ENCODE peak calls at places on chromosomes 12 and 14, in six cellular contexts. One of them, this sample, is unnamed.

GRCh38 chr12:19140381-19141236 is 11.1 kb downstream of the PLEKHA5 start:
- DNase-seq in K562: no peak
- DNase-seq in GM12878: no peak
- DNase-seq in HCT116: no peak
- DNase-seq in H1: no peak
- DNase-seq in HepG2: no peak
- DNase-seq in this sample: no peak

GRCh38 chr14:35302211-35302528 is 10.0 kb downstream of the PSMA6 start:
- DNase-seq in K562: no peak
- DNase-seq in GM12878: no peak
- DNase-seq in HCT116: no peak
- DNase-seq in H1: no peak
- DNase-seq in HepG2: no peak
- DNase-seq in this sample: no peak

GRCh38 chr12:116687888-116688287 is 50.0 kb downstream of the SPRING1 start:
- DNase-seq in K562: peak
- DNase-seq in GM12878: no peak
- DNase-seq in HCT116: peak
- DNase-seq in H1: peak
- DNase-seq in HepG2: peak
- DNase-seq in this sample: peak

GRCh38 chr12:132289356-132290202 is 39.8 kb downstream of the GALNT9 start:
- DNase-seq in K562: no peak
- DNase-seq in GM12878: no peak
- DNase-seq in HCT116: no peak
- DNase-seq in H1: no peak
- DNase-seq in HepG2: no peak
- DNase-seq in this sample: no peak

GRCh38 chr14:63492391-63492790 is 50.8 kb downstream of the PPP2R5E start:
- DNase-seq in K562: no peak
- DNase-seq in GM12878: no peak
- DNase-seq in HCT116: no peak
- DNase-seq in H1: no peak
- DNase-seq in HepG2: no peak
- DNase-seq in this sample: no peak

GRCh38 chr14:41449057-41449456 is 157.6 kb upstream of the LRFN5 start:
- DNase-seq in K562: no peak
- DNase-seq in GM12878: no peak
- DNase-seq in HCT116: no peak
- DNase-seq in H1: no peak
- DNase-seq in HepG2: no peak
- DNase-seq in this sample: no peak

GRCh38 chr12:90909069-90909676 is 45.8 kb downstream of the CCER1 start:
- DNase-seq in K562: no peak
- DNase-seq in GM12878: no peak
- DNase-seq in HCT116: peak
- DNase-seq in H1: no peak
- DNase-seq in HepG2: peak
- DNase-seq in this sample: peak

GRCh38 chr12:21054334-21054733 is 76.7 kb upstream of the SLCO1B1 start:
- DNase-seq in K562: no peak
- DNase-seq in GM12878: no peak
- DNase-seq in HCT116: no peak
- DNase-seq in H1: no peak
- DNase-seq in HepG2: no peak
- DNase-seq in this sample: no peak

GRCh38 chr12:132138941-132139871 is 4.9 kb downstream of the DDX51 start:
- DNase-seq in K562: no peak
- DNase-seq in GM12878: no peak
- DNase-seq in HCT116: no peak
- DNase-seq in H1: no peak
- DNase-seq in HepG2: no peak
- DNase-seq in this sample: no peak

GRCh38 chr12:130031571-130032189 is 127.9 kb upstream of the TMEM132D start:
- DNase-seq in K562: peak
- DNase-seq in GM12878: no peak
- DNase-seq in HCT116: no peak
- DNase-seq in H1: peak
- DNase-seq in HepG2: peak
- DNase-seq in this sample: peak

GRCh38 chr14:73870525-73871235 is 16.0 kb upstream of the ZNF410 start:
- DNase-seq in K562: no peak
- DNase-seq in GM12878: no peak
- DNase-seq in HCT116: no peak
- DNase-seq in H1: no peak
- DNase-seq in HepG2: no peak
- DNase-seq in this sample: no peak

GRCh38 chr12:117235261-117235660 is 45.0 kb upstream of the FBXO21 start:
- DNase-seq in K562: no peak
- DNase-seq in GM12878: no peak
- DNase-seq in HCT116: no peak
- DNase-seq in H1: no peak
- DNase-seq in HepG2: no peak
- DNase-seq in this sample: no peak

GRCh38 chr14:99280041-99280731 is 8.2 kb upstream of the BCL11B start:
- DNase-seq in K562: no peak
- DNase-seq in GM12878: no peak
- DNase-seq in HCT116: no peak
- DNase-seq in H1: no peak
- DNase-seq in HepG2: no peak
- DNase-seq in this sample: no peak

GRCh38 chr12:57089259-57090245 is 638 bp downstream of the NAB2 start:
- DNase-seq in K562: peak
- DNase-seq in GM12878: no peak
- DNase-seq in HCT116: no peak
- DNase-seq in H1: no peak
- DNase-seq in HepG2: no peak
- DNase-seq in this sample: no peak

GRCh38 chr12:53623526-53623925 is 2.7 kb downstream of the ATF7 start:
- DNase-seq in K562: peak
- DNase-seq in GM12878: no peak
- DNase-seq in HCT116: no peak
- DNase-seq in H1: no peak
- DNase-seq in HepG2: no peak
- DNase-seq in this sample: no peak

GRCh38 chr14:90674716-90675115 is 141.5 kb downstream of the TTC7B start:
- DNase-seq in K562: no peak
- DNase-seq in GM12878: no peak
- DNase-seq in HCT116: no peak
- DNase-seq in H1: no peak
- DNase-seq in HepG2: no peak
- DNase-seq in this sample: no peak

GRCh38 chr12:8709124-8709830 is 11.5 kb downstream of the RIMKLB start:
- DNase-seq in K562: no peak
- DNase-seq in GM12878: no peak
- DNase-seq in HCT116: no peak
- DNase-seq in H1: no peak
- DNase-seq in HepG2: no peak
- DNase-seq in this sample: no peak

GRCh38 chr12:90514325-90514724 is 440.7 kb downstream of the CCER1 start:
- DNase-seq in K562: no peak
- DNase-seq in GM12878: no peak
- DNase-seq in HCT116: no peak
- DNase-seq in H1: no peak
- DNase-seq in HepG2: no peak
- DNase-seq in this sample: no peak

GRCh38 chr12:60930146-60930545 is 1330.1 kb upstream of the USP15 start:
- DNase-seq in K562: no peak
- DNase-seq in GM12878: no peak
- DNase-seq in HCT116: no peak
- DNase-seq in H1: no peak
- DNase-seq in HepG2: no peak
- DNase-seq in this sample: no peak

GRCh38 chr12:59803735-59804134 is 207.9 kb downstream of the SLC16A7 start:
- DNase-seq in K562: no peak
- DNase-seq in GM12878: no peak
- DNase-seq in HCT116: no peak
- DNase-seq in H1: no peak
- DNase-seq in HepG2: no peak
- DNase-seq in this sample: no peak

GRCh38 chr12:103779410-103780092 is 61.5 kb downstream of the NT5DC3 start:
- DNase-seq in K562: no peak
- DNase-seq in GM12878: no peak
- DNase-seq in HCT116: no peak
- DNase-seq in H1: no peak
- DNase-seq in HepG2: no peak
- DNase-seq in this sample: peak

GRCh38 chr12:50599366-50600095 is 94.7 kb downstream of the DIP2B start:
- DNase-seq in K562: no peak
- DNase-seq in GM12878: no peak
- DNase-seq in HCT116: no peak
- DNase-seq in H1: no peak
- DNase-seq in HepG2: no peak
- DNase-seq in this sample: no peak

GRCh38 chr12:50597200-50598195 is 92.7 kb downstream of the DIP2B start:
- DNase-seq in K562: no peak
- DNase-seq in GM12878: peak
- DNase-seq in HCT116: peak
- DNase-seq in H1: no peak
- DNase-seq in HepG2: no peak
- DNase-seq in this sample: no peak

GRCh38 chr12:50600364-50600763 is 95.6 kb downstream of the DIP2B start:
- DNase-seq in K562: no peak
- DNase-seq in GM12878: no peak
- DNase-seq in HCT116: no peak
- DNase-seq in H1: no peak
- DNase-seq in HepG2: no peak
- DNase-seq in this sample: no peak

GRCh38 chr12:50595667-50596066 is 90.9 kb downstream of the DIP2B start:
- DNase-seq in K562: no peak
- DNase-seq in GM12878: no peak
- DNase-seq in HCT116: no peak
- DNase-seq in H1: no peak
- DNase-seq in HepG2: no peak
- DNase-seq in this sample: no peak

GRCh38 chr12:50598321-50598862 is 93.6 kb downstream of the DIP2B start:
- DNase-seq in K562: no peak
- DNase-seq in GM12878: no peak
- DNase-seq in HCT116: no peak
- DNase-seq in H1: no peak
- DNase-seq in HepG2: no peak
- DNase-seq in this sample: no peak
- TF ChIP-seq ZNF274 in K562: no peak
- TF ChIP-seq ZNF274 in GM12878: no peak
- TF ChIP-seq ZNF274 in HCT116: no peak
- TF ChIP-seq ZNF274 in H1: no peak
- TF ChIP-seq ZNF274 in HepG2: no peak
- TF ChIP-seq ZNF274 in this sample: no peak

GRCh38 chr12:6538420-6539275 is 4.3 kb downstream of the GAPDH start:
- DNase-seq in K562: no peak
- DNase-seq in GM12878: no peak
- DNase-seq in HCT116: no peak
- DNase-seq in H1: no peak
- DNase-seq in HepG2: peak
- DNase-seq in this sample: no peak
- H3K4me3 ChIP-seq in K562: no peak
- H3K4me3 ChIP-seq in GM12878: no peak
- H3K4me3 ChIP-seq in HCT116: no peak
- H3K4me3 ChIP-seq in H1: no peak
- H3K4me3 ChIP-seq in HepG2: no peak
- H3K4me3 ChIP-seq in this sample: no peak

GRCh38 chr12:119936705-119937323 is 52.2 kb upstream of the BICDL1 start:
- DNase-seq in K562: no peak
- DNase-seq in GM12878: no peak
- DNase-seq in HCT116: no peak
- DNase-seq in H1: no peak
- DNase-seq in HepG2: no peak
- DNase-seq in this sample: no peak
- H3K9ac ChIP-seq in K562: no peak
- H3K9ac ChIP-seq in GM12878: no peak
- H3K9ac ChIP-seq in HCT116: no peak
- H3K9ac ChIP-seq in H1: no peak
- H3K9ac ChIP-seq in HepG2: no peak
- H3K9ac ChIP-seq in this sample: no peak

DNA sequence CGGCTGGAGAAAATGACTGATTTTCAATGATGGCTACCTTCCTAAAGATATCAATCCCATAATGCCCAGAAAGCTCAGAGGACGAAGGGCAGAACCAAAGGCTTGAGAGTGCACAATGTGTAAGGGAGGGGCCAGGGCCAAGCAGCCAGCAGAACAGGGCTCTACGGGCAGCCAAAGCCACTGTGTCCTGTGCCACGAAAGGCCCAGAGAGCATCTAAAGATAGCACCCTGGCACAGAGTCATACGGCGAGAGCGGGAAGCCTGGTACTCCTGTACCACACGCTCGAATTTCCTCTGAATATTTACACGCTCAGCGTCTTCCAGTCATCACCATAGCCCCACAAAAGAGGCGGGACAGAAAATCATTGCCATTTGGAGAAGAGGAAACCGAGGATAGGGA is 39.5 kb downstream of the PRMT8 start:
- DNase-seq in K562: no peak
- DNase-seq in GM12878: no peak
- DNase-seq in HCT116: no peak
- DNase-seq in H1: no peak
- DNase-seq in HepG2: no peak
- DNase-seq in this sample: no peak
- TF ChIP-seq ZNF274 in K562: no peak
- TF ChIP-seq ZNF274 in GM12878: no peak
- TF ChIP-seq ZNF274 in HCT116: no peak
- TF ChIP-seq ZNF274 in H1: no peak
- TF ChIP-seq ZNF274 in HepG2: no peak
- TF ChIP-seq ZNF274 in this sample: no peak